ENCODE peak calls at places on chromosomes 5 and 9, in six cellular contexts. Y is endothelial cell of umbilical vein, D is A549, N is HepG2, S is K562, A is GM12878. U is an unnamed sample.

GRCh38 chr5:91283899-91284298 is 99.2 kb downstream of the ARRDC3 start:
- DNase-seq in Y (peak), D (no peak), N (no peak), S (no peak), A (no peak), U (no peak)

GRCh38 chr5:74281191-74281590 is 359.3 kb downstream of the ENC1 start:
- DNase-seq in Y (no peak), D (no peak), N (no peak), S (no peak), A (no peak), U (no peak)

GRCh38 chr5:147901555-147901954 is 4.8 kb downstream of the C5orf46 start:
- DNase-seq in Y (no peak), D (no peak), N (no peak), S (no peak), A (no peak), U (no peak)

GRCh38 chr5:97762483-97762882 is 579.4 kb upstream of the RIOK2 start:
- DNase-seq in Y (no peak), D (no peak), N (no peak), S (no peak), A (no peak), U (no peak)

GRCh38 chr5:138706655-138707480 is 46.4 kb upstream of the CTNNA1 start:
- DNase-seq in Y (peak), D (no peak), N (no peak), S (no peak), A (no peak), U (peak)

GRCh38 chr5:125160787-125161502 is 414.5 kb upstream of the ZNF608 start:
- DNase-seq in Y (no peak), D (no peak), N (no peak), S (no peak), A (no peak), U (no peak)

GRCh38 chr9:95425910-95426551 is 90.7 kb downstream of the PTCH1 start:
- DNase-seq in Y (no peak), D (peak), N (peak), S (peak), A (no peak), U (peak)

GRCh38 chr5:138504799-138505198 is 38.2 kb downstream of the ETF1 start:
- DNase-seq in Y (peak), D (no peak), N (no peak), S (no peak), A (no peak), U (no peak)

GRCh38 chr9:87156247-87156646 is 208.9 kb upstream of the GAS1 start:
- DNase-seq in Y (no peak), D (no peak), N (no peak), S (no peak), A (no peak), U (no peak)

GRCh38 chr5:151060742-151061141 is 20.1 kb downstream of the TNIP1 start:
- DNase-seq in Y (no peak), D (no peak), N (no peak), S (no peak), A (no peak), U (no peak)

GRCh38 chr5:109418752-109419352 is 9.1 kb upstream of the PJA2 start:
- DNase-seq in Y (no peak), D (no peak), N (no peak), S (no peak), A (no peak), U (no peak)

GRCh38 chr5:145827275-145827674 is 7.9 kb downstream of the PRELID2 start:
- DNase-seq in Y (no peak), D (no peak), N (no peak), S (peak), A (no peak), U (no peak)

GRCh38 chr9:78150983-78151356 is 84.9 kb upstream of the CEP78 start:
- DNase-seq in Y (no peak), D (no peak), N (no peak), S (no peak), A (no peak), U (no peak)

GRCh38 chr9:12785251-12785880 is 10.5 kb downstream of the LURAP1L start:
- DNase-seq in Y (no peak), D (no peak), N (no peak), S (no peak), A (no peak), U (no peak)

GRCh38 chr5:120463026-120463770 is 902 bp upstream of the PRR16 start:
- DNase-seq in Y (no peak), D (no peak), N (no peak), S (no peak), A (no peak), U (peak)

GRCh38 chr9:118091676-118092490 is 387.7 kb downstream of the TLR4 start:
- DNase-seq in Y (no peak), D (no peak), N (no peak), S (no peak), A (no peak), U (no peak)

GRCh38 chr5:2399804-2400203 is 351.7 kb downstream of the IRX2 start:
- DNase-seq in Y (no peak), D (no peak), N (no peak), S (no peak), A (no peak), U (no peak)

GRCh38 chr9:94289691-94290090 is 30.6 kb downstream of the ZNF169 start:
- DNase-seq in Y (no peak), D (no peak), N (no peak), S (no peak), A (no peak), U (no peak)

GRCh38 chr5:141935538-141935937 is 11.9 kb downstream of the DELE1 start:
- DNase-seq in Y (no peak), D (no peak), N (no peak), S (no peak), A (no peak), U (no peak)

GRCh38 chr9:34386656-34387055 is 10.0 kb upstream of the MYORG start:
- DNase-seq in Y (no peak), D (no peak), N (no peak), S (no peak), A (no peak), U (no peak)

GRCh38 chr9:447230-448025 is 232.8 kb downstream of the DOCK8 start:
- DNase-seq in Y (no peak), D (peak), N (no peak), S (peak), A (no peak), U (peak)

GRCh38 chr5:106314221-106314824 is 1356.4 kb downstream of the EFNA5 start:
- DNase-seq in Y (peak), D (no peak), N (no peak), S (no peak), A (no peak), U (no peak)

GRCh38 chr5:78974011-78974410 is 11.1 kb downstream of the ARSB start:
- DNase-seq in Y (peak), D (no peak), N (no peak), S (no peak), A (no peak), U (no peak)

GRCh38 chr9:93123561-93124283 is 10.3 kb downstream of the NINJ1 start:
- DNase-seq in Y (no peak), D (no peak), N (no peak), S (no peak), A (no peak), U (no peak)

GRCh38 chr9:93124793-93125192 is 9.3 kb downstream of the NINJ1 start:
- DNase-seq in Y (no peak), D (no peak), N (no peak), S (no peak), A (no peak), U (no peak)

GRCh38 chr9:93121316-93122241 is 12.5 kb downstream of the NINJ1 start:
- DNase-seq in Y (no peak), D (no peak), N (no peak), S (no peak), A (no peak), U (no peak)

GRCh38 chr9:93120846-93121315 is 13.2 kb downstream of the NINJ1 start:
- DNase-seq in Y (no peak), D (no peak), N (no peak), S (no peak), A (no peak), U (no peak)

GRCh38 chr9:93122721-93123221 is 11.3 kb downstream of the NINJ1 start:
- DNase-seq in Y (no peak), D (no peak), N (no peak), S (no peak), A (no peak), U (no peak)
- TF ChIP-seq MYC in Y (no peak), D (no peak), N (no peak), S (no peak), A (no peak), U (no peak)

GRCh38 chr5:80213467-80213866 is 42.4 kb downstream of the SERINC5 start:
- DNase-seq in Y (no peak), D (no peak), N (no peak), S (no peak), A (no peak), U (peak)
- TF ChIP-seq MAX in Y (no peak), D (no peak), N (no peak), S (no peak), A (no peak), U (no peak)

GRCh38 chr9:122213102-122213588 is 15.6 kb downstream of the LHX6 start:
- DNase-seq in Y (no peak), D (no peak), N (no peak), S (no peak), A (no peak), U (no peak)

GRCh38 chr9:122214507-122214906 is 14.2 kb downstream of the LHX6 start:
- DNase-seq in Y (no peak), D (no peak), N (no peak), S (no peak), A (no peak), U (no peak)

GRCh38 chr9:122215663-122216062 is 13.1 kb downstream of the LHX6 start:
- DNase-seq in Y (no peak), D (no peak), N (no peak), S (no peak), A (no peak), U (no peak)

GRCh38 chr9:122212473-122213004 is 16.2 kb downstream of the LHX6 start:
- DNase-seq in Y (no peak), D (no peak), N (no peak), S (peak), A (no peak), U (no peak)

GRCh38 chr9:122213589-122214413 is 15.0 kb downstream of the LHX6 start:
- DNase-seq in Y (no peak), D (peak), N (peak), S (peak), A (no peak), U (peak)
- TF ChIP-seq MYC in Y (no peak), D (no peak), N (peak), S (peak), A (no peak), U (peak)

GRCh38 chr5:40312205-40312604 is 367.5 kb upstream of the PTGER4 start:
- DNase-seq in Y (no peak), D (no peak), N (no peak), S (no peak), A (no peak), U (no peak)
- TF ChIP-seq MAX in Y (no peak), D (no peak), N (no peak), S (no peak), A (no peak), U (no peak)

DNA sequence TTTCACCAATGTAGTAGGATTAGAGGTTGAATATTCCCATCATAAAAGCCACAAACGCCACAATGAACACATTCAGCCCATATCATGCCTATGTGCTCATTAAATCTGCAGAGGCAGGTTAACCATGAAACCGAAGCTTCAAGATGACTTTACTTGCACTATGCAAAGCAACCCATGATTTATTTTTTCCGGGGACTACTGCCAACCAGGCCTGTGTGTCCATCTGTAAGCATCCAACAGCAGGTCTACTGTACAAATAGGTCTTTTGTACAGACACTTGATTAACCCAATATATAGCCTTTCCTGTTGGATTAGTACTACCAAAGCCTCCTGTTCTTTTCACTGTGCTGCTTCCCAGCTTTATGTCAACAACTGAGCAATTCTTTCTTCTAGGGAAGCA is 104.9 kb upstream of the CDH10 start:
- DNase-seq in Y (no peak), D (no peak), N (no peak), S (no peak), A (no peak), U (no peak)
- TF ChIP-seq MYC in Y (no peak), D (no peak), N (no peak), S (no peak), A (no peak), U (no peak)

DNA sequence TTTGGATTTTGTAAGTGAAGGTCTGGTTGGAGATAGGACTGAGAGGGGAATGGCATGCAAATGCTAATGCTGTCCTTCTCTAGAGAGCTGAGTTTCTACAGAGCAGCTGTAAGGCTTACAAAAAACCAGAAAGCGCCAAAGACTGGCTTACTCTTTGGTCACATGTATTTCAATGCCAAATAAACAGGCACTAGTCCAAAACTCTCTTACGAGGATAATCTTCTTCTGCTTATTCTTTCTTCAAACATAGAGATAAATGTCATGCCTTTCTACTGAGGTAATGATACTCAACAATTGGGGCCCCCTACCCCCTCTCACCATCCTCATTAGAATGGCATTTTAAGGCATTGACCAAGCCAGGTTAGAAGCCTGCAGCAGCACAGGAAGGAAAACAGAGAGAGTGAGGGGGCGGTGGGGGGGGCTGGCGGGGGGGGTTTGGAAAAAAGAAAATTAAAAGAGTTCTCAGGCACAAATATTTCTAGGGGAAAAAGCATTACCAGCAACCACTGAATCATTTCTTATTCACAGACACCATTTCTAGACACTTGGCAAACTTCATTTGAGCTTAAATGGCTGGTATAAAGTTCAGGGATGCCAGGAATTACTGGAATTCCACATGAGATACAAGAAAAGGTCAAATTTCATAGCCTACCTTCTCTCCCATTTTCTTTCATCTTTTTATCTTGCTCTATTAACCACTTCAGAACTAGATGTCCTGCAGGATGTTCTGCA is 34.0 kb downstream of the PUM3 start:
- DNase-seq in Y (peak), D (peak), N (peak), S (no peak), A (no peak), U (no peak)
- TF ChIP-seq MAX in Y (no peak), D (peak), N (no peak), S (no peak), A (no peak), U (no peak)

DNA sequence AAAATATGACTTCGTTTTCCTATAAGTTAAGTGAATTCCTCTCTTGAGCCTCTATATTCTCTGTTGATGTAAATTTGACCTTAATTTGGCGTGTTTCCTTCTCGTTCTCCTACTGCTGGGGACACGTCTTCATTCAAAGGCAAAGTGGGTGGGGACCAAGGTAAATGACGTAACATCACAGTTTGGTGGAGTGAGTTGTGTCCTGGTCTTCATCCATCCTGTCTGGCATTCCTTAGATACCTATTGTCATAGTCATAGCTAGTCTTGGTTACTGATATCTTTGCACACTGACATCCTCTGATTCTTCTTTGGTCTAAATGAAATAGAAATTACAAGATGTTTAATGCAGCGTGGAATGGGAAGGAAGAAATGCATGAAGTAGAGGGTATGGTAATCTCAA is 108.5 kb downstream of the NNT start:
- DNase-seq in Y (no peak), D (no peak), N (peak), S (no peak), A (no peak), U (no peak)
- TF ChIP-seq MYC in Y (no peak), D (no peak), N (no peak), S (no peak), A (no peak), U (no peak)